ENCODE peak calls at places on chromosomes 12 and 14, in five cellular contexts. Q is AG04450; G is activated naive CD4-positive, alpha-beta T cell treated with Interleukin-2 at 50 U/mL for 16 hours; M is NCI-H446 treated with DMSO at 0.1 percent for 48 hours; J is MV-4-11. A is an unnamed sample.

GRCh38 chr12:56271031-56271430 is 4.3 kb downstream of the COQ10A start:
- DNase-seq in G (no peak), M (no peak), J (peak; percentile 43), Q (no peak), A (peak; percentile 74)

GRCh38 chr14:21382095-21382494 is 1.7 kb downstream of the SUPT16H start:
- DNase-seq in G (no peak), Q (no peak), J (no peak), M (no peak), A (no peak)

GRCh38 chr14:24634158-24634557 is at the start of gene GZMB:
- DNase-seq in M (no peak), Q (no peak), G (peak; percentile 64), J (peak; percentile 31), A (no peak)

GRCh38 chr12:53219956-53220856 is 11.8 kb downstream of the RARG start:
- DNase-seq in M (no peak), G (peak; percentile 84), J (peak; percentile 70), Q (no peak), A (no peak)

GRCh38 chr12:15936751-15937150 is 25.6 kb downstream of the DERA start:
- DNase-seq in G (no peak), Q (no peak), M (no peak), J (no peak), A (no peak)

GRCh38 chr12:99553461-99553860 is 94.1 kb upstream of the GARIN6 start:
- DNase-seq in J (no peak), G (no peak), Q (no peak), M (peak; percentile 84), A (no peak)

GRCh38 chr14:89270439-89271227 is 146.4 kb downstream of the FOXN3 start:
- DNase-seq in Q (no peak), G (no peak), J (no peak), M (no peak), A (no peak)

GRCh38 chr12:100199023-100199346 is 1.6 kb upstream of the ACTR6 start:
- DNase-seq in G (no peak), Q (no peak), J (no peak), M (no peak), A (no peak)

GRCh38 chr12:113322353-113322752 is 12.6 kb downstream of the SLC8B1 start:
- DNase-seq in G (no peak), M (no peak), J (peak; percentile 89), Q (peak; percentile 51), A (no peak)

GRCh38 chr14:56085471-56085870 is 32.7 kb upstream of the PELI2 start:
- DNase-seq in G (no peak), M (no peak), J (peak; percentile 5), Q (no peak), A (no peak)

GRCh38 chr12:795305-795704 is 42.9 kb downstream of the WNK1 start:
- DNase-seq in M (no peak), Q (no peak), J (no peak), G (peak; percentile 76), A (no peak)

GRCh38 chr12:50751921-50752721 is 11.8 kb upstream of the ATF1 start:
- DNase-seq in Q (no peak), M (no peak), J (no peak), G (no peak), A (peak; percentile 52)

GRCh38 chr12:87155616-87156015 is 873.6 kb downstream of the C12orf50 start:
- DNase-seq in M (no peak), G (no peak), Q (no peak), J (no peak), A (no peak)

GRCh38 chr14:74793506-74794155 is 30.5 kb downstream of the YLPM1 start:
- DNase-seq in J (peak; percentile 2), M (no peak), G (no peak), Q (no peak), A (no peak)

GRCh38 chr12:69397978-69398377 is 38.4 kb downstream of the YEATS4 start:
- DNase-seq in M (no peak), J (no peak), G (no peak), Q (no peak), A (no peak)

GRCh38 chr12:7136676-7137075 is 6.5 kb downstream of the CLSTN3 start:
- DNase-seq in J (no peak), Q (no peak), G (no peak), M (no peak), A (no peak)

GRCh38 chr12:123390415-123391093 is 6.6 kb downstream of the KMT5A start:
- DNase-seq in J (no peak), M (no peak), Q (no peak), G (no peak), A (no peak)

GRCh38 chr14:59103396-59103795 is 85.1 kb upstream of the DAAM1 start:
- DNase-seq in G (no peak), M (no peak), Q (no peak), J (no peak), A (no peak)

GRCh38 chr12:64181504-64182291 is 40.4 kb downstream of the KICS2 start:
- DNase-seq in G (no peak), Q (peak; percentile 91), J (peak; percentile 17), M (peak; percentile 40), A (peak; percentile 33)

GRCh38 chr12:80849367-80849766 is 88.4 kb downstream of the LIN7A start:
- DNase-seq in G (no peak), Q (no peak), M (no peak), J (no peak), A (no peak)

GRCh38 chr12:128661216-128661550 is 162.6 kb downstream of the SLC15A4 start:
- DNase-seq in G (no peak), J (no peak), Q (no peak), M (no peak), A (no peak)

GRCh38 chr12:83823386-83824045 is 1089.1 kb downstream of the SLC6A15 start:
- DNase-seq in J (peak; percentile 42), G (peak; percentile 4), Q (no peak), M (peak; percentile 16), A (no peak)

GRCh38 chr12:26471560-26471959 is 276.2 kb downstream of the SSPN start:
- DNase-seq in G (no peak), J (peak; percentile 99), Q (no peak), M (no peak), A (no peak)

GRCh38 chr12:51076235-51076930 is 7.0 kb downstream of the CSRNP2 start:
- DNase-seq in G (peak; percentile 13), Q (no peak), M (no peak), J (no peak), A (no peak)

GRCh38 chr12:86627001-86627400 is 370.8 kb upstream of the MGAT4C start:
- DNase-seq in M (no peak), G (no peak), Q (no peak), J (no peak), A (no peak)

GRCh38 chr12:1995205-1995896 is 8.9 kb downstream of the DCP1B start:
- DNase-seq in G (no peak), J (peak; percentile 93), M (no peak), Q (no peak), A (no peak)

GRCh38 chr12:753401-754237 is 1.2 kb downstream of the WNK1 start:
- DNase-seq in J (peak; percentile 30), G (peak; percentile 63), Q (no peak), M (no peak), A (peak; percentile 11)

GRCh38 chr14:92687681-92688433 is 60.6 kb downstream of the LGMN start:
- DNase-seq in M (no peak), Q (no peak), J (no peak), G (no peak), A (no peak)